ENCODE peak calls at places on chromosomes 7 and 10, in seven cellular contexts. One of them, this sample, is unnamed.

GRCh38 chr10:51716981-51717380 is 17.6 kb upstream of the CSTF2T start:
- DNase-seq in right cardiac atrium: no peak
- DNase-seq in psoas muscle: no peak
- DNase-seq in AG04450: no peak
- DNase-seq in H9: no peak
- DNase-seq in neural progenitor cell: no peak
- DNase-seq in CD4-positive, alpha-beta memory T cell: no peak
- DNase-seq in this sample: no peak

GRCh38 chr10:117656385-117657367 is 114.1 kb downstream of the EMX2 start:
- DNase-seq in H9: no peak
- DNase-seq in CD4-positive, alpha-beta memory T cell: no peak
- DNase-seq in neural progenitor cell: no peak
- DNase-seq in psoas muscle: no peak
- DNase-seq in right cardiac atrium: no peak
- DNase-seq in AG04450: no peak
- DNase-seq in this sample: no peak

GRCh38 chr7:27192546-27193334 is 7.2 kb downstream of the HOXA13 start:
- DNase-seq in AG04450: no peak
- DNase-seq in H9: peak
- DNase-seq in right cardiac atrium: no peak
- DNase-seq in psoas muscle: peak
- DNase-seq in CD4-positive, alpha-beta memory T cell: no peak
- DNase-seq in neural progenitor cell: peak
- DNase-seq in this sample: peak

GRCh38 chr7:130275826-130276291 is 9.2 kb downstream of the CPA2 start:
- DNase-seq in AG04450: no peak
- DNase-seq in right cardiac atrium: no peak
- DNase-seq in CD4-positive, alpha-beta memory T cell: no peak
- DNase-seq in neural progenitor cell: no peak
- DNase-seq in psoas muscle: no peak
- DNase-seq in H9: no peak
- DNase-seq in this sample: no peak

GRCh38 chr10:108848016-108848415 is 1075.3 kb downstream of the XPNPEP1 start:
- DNase-seq in H9: no peak
- DNase-seq in CD4-positive, alpha-beta memory T cell: no peak
- DNase-seq in AG04450: no peak
- DNase-seq in neural progenitor cell: no peak
- DNase-seq in right cardiac atrium: no peak
- DNase-seq in psoas muscle: no peak
- DNase-seq in this sample: no peak

GRCh38 chr7:92925876-92926696 is 89.7 kb upstream of the CDK6 start:
- DNase-seq in neural progenitor cell: peak
- DNase-seq in AG04450: peak
- DNase-seq in psoas muscle: no peak
- DNase-seq in CD4-positive, alpha-beta memory T cell: no peak
- DNase-seq in right cardiac atrium: no peak
- DNase-seq in H9: peak
- DNase-seq in this sample: no peak

GRCh38 chr7:79180533-79180932 is 272.9 kb downstream of the MAGI2 start:
- DNase-seq in neural progenitor cell: no peak
- DNase-seq in H9: no peak
- DNase-seq in AG04450: no peak
- DNase-seq in psoas muscle: no peak
- DNase-seq in right cardiac atrium: no peak
- DNase-seq in CD4-positive, alpha-beta memory T cell: no peak
- DNase-seq in this sample: no peak

GRCh38 chr7:134888141-134888740 is 98.1 kb upstream of the AGBL3 start:
- DNase-seq in CD4-positive, alpha-beta memory T cell: no peak
- DNase-seq in right cardiac atrium: no peak
- DNase-seq in psoas muscle: no peak
- DNase-seq in H9: no peak
- DNase-seq in neural progenitor cell: no peak
- DNase-seq in AG04450: no peak
- DNase-seq in this sample: no peak

GRCh38 chr10:92430103-92430502 is 139.1 kb downstream of the MARCHF5 start:
- DNase-seq in neural progenitor cell: no peak
- DNase-seq in AG04450: no peak
- DNase-seq in H9: no peak
- DNase-seq in CD4-positive, alpha-beta memory T cell: no peak
- DNase-seq in psoas muscle: no peak
- DNase-seq in right cardiac atrium: no peak
- DNase-seq in this sample: no peak

GRCh38 chr10:93412801-93413200 is 69.3 kb downstream of the MYOF start:
- DNase-seq in neural progenitor cell: no peak
- DNase-seq in CD4-positive, alpha-beta memory T cell: no peak
- DNase-seq in H9: no peak
- DNase-seq in AG04450: no peak
- DNase-seq in psoas muscle: no peak
- DNase-seq in right cardiac atrium: no peak
- DNase-seq in this sample: no peak

GRCh38 chr7:158581440-158582088 is 6.1 kb downstream of the PTPRN2 start:
- DNase-seq in psoas muscle: no peak
- DNase-seq in right cardiac atrium: no peak
- DNase-seq in CD4-positive, alpha-beta memory T cell: no peak
- DNase-seq in H9: no peak
- DNase-seq in AG04450: no peak
- DNase-seq in neural progenitor cell: no peak
- DNase-seq in this sample: no peak

GRCh38 chr10:13206546-13207443 is 27.4 kb downstream of the UCMA start:
- DNase-seq in neural progenitor cell: peak
- DNase-seq in CD4-positive, alpha-beta memory T cell: no peak
- DNase-seq in H9: no peak
- DNase-seq in right cardiac atrium: no peak
- DNase-seq in psoas muscle: no peak
- DNase-seq in AG04450: peak
- DNase-seq in this sample: no peak

GRCh38 chr7:105788816-105789349 is 87.5 kb downstream of the ATXN7L1 start:
- DNase-seq in neural progenitor cell: no peak
- DNase-seq in psoas muscle: no peak
- DNase-seq in H9: no peak
- DNase-seq in AG04450: no peak
- DNase-seq in CD4-positive, alpha-beta memory T cell: no peak
- DNase-seq in right cardiac atrium: no peak
- DNase-seq in this sample: no peak

GRCh38 chr7:40133561-40134427 is 628 bp downstream of the MPLKIP start:
- DNase-seq in right cardiac atrium: no peak
- DNase-seq in AG04450: no peak
- DNase-seq in neural progenitor cell: peak
- DNase-seq in H9: no peak
- DNase-seq in psoas muscle: no peak
- DNase-seq in CD4-positive, alpha-beta memory T cell: no peak
- DNase-seq in this sample: no peak

GRCh38 chr7:23802720-23803397 is 92.8 kb downstream of the STK31 start:
- DNase-seq in AG04450: no peak
- DNase-seq in CD4-positive, alpha-beta memory T cell: no peak
- DNase-seq in right cardiac atrium: no peak
- DNase-seq in H9: no peak
- DNase-seq in neural progenitor cell: no peak
- DNase-seq in psoas muscle: no peak
- DNase-seq in this sample: no peak

GRCh38 chr7:73366127-73366526 is 38.2 kb downstream of the FKBP6 start:
- DNase-seq in AG04450: no peak
- DNase-seq in CD4-positive, alpha-beta memory T cell: no peak
- DNase-seq in right cardiac atrium: no peak
- DNase-seq in neural progenitor cell: no peak
- DNase-seq in psoas muscle: no peak
- DNase-seq in H9: no peak
- DNase-seq in this sample: no peak

GRCh38 chr10:33388325-33388724 is 53.9 kb upstream of the NRP1 start:
- DNase-seq in psoas muscle: no peak
- DNase-seq in right cardiac atrium: no peak
- DNase-seq in H9: no peak
- DNase-seq in AG04450: no peak
- DNase-seq in neural progenitor cell: no peak
- DNase-seq in CD4-positive, alpha-beta memory T cell: no peak
- DNase-seq in this sample: no peak

GRCh38 chr7:55441668-55442305 is 76.7 kb downstream of the LANCL2 start:
- DNase-seq in H9: no peak
- DNase-seq in AG04450: peak
- DNase-seq in psoas muscle: no peak
- DNase-seq in neural progenitor cell: no peak
- DNase-seq in CD4-positive, alpha-beta memory T cell: no peak
- DNase-seq in right cardiac atrium: no peak
- DNase-seq in this sample: no peak

GRCh38 chr7:30750574-30751256 is 1.2 kb upstream of the INMT start:
- DNase-seq in psoas muscle: peak
- DNase-seq in AG04450: peak
- DNase-seq in CD4-positive, alpha-beta memory T cell: no peak
- DNase-seq in right cardiac atrium: peak
- DNase-seq in H9: no peak
- DNase-seq in neural progenitor cell: no peak
- DNase-seq in this sample: no peak

GRCh38 chr10:128360783-128361182 is 234.6 kb upstream of the MKI67 start:
- DNase-seq in CD4-positive, alpha-beta memory T cell: no peak
- DNase-seq in H9: no peak
- DNase-seq in neural progenitor cell: no peak
- DNase-seq in right cardiac atrium: no peak
- DNase-seq in psoas muscle: no peak
- DNase-seq in AG04450: no peak
- DNase-seq in this sample: no peak

GRCh38 chr10:44383749-44384600 is 922 bp downstream of the CXCL12 start:
- DNase-seq in AG04450: no peak
- DNase-seq in right cardiac atrium: peak
- DNase-seq in psoas muscle: peak
- DNase-seq in H9: peak
- DNase-seq in CD4-positive, alpha-beta memory T cell: no peak
- DNase-seq in neural progenitor cell: peak
- DNase-seq in this sample: peak

DNA sequence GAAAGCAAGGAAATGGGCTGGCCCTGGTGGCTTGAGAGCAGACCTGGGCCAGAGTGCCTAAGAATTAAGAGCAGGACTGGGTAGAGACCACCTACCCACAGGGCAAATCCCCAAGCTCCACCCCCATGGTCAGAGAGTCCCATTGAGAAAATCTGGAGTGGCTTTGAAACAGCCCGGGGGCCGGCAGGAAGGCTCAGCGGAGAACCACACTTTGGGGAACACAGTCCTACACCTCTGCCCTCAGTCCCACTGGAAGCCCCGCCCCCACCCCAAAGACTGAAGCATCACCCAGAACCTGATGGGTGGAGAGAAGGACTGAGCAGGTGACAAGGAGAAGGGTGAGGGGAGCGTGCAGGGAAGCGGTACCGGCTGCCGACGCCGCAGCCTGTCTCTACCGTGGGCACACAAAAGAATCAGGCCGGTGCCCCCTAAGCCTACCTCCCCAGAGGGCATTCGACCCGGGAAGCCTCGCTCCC is 3.6 kb downstream of the SMARCD3 start:
- DNase-seq in right cardiac atrium: no peak
- DNase-seq in psoas muscle: peak
- DNase-seq in CD4-positive, alpha-beta memory T cell: no peak
- DNase-seq in H9: peak
- DNase-seq in neural progenitor cell: peak
- DNase-seq in AG04450: no peak
- DNase-seq in this sample: no peak
- H3K27ac ChIP-seq in right cardiac atrium: no peak
- H3K27ac ChIP-seq in psoas muscle: peak
- H3K27ac ChIP-seq in CD4-positive, alpha-beta memory T cell: no peak
- H3K27ac ChIP-seq in H9: no peak
- H3K27ac ChIP-seq in neural progenitor cell: no peak
- H3K27ac ChIP-seq in AG04450: no peak
- H3K27ac ChIP-seq in this sample: no peak

GRCh38 chr10:30550967-30551815 is 78.4 kb downstream of the LYZL2 start:
- DNase-seq in right cardiac atrium: no peak
- DNase-seq in neural progenitor cell: no peak
- DNase-seq in CD4-positive, alpha-beta memory T cell: no peak
- DNase-seq in psoas muscle: no peak
- DNase-seq in AG04450: no peak
- DNase-seq in H9: no peak
- DNase-seq in this sample: no peak

GRCh38 chr10:30553625-30554442 is 75.7 kb downstream of the LYZL2 start:
- DNase-seq in H9: peak
- DNase-seq in neural progenitor cell: peak
- DNase-seq in psoas muscle: peak
- DNase-seq in right cardiac atrium: peak
- DNase-seq in CD4-positive, alpha-beta memory T cell: no peak
- DNase-seq in AG04450: no peak
- DNase-seq in this sample: peak

GRCh38 chr10:30554443-30554831 is 75.1 kb downstream of the LYZL2 start:
- DNase-seq in H9: no peak
- DNase-seq in CD4-positive, alpha-beta memory T cell: no peak
- DNase-seq in right cardiac atrium: no peak
- DNase-seq in AG04450: no peak
- DNase-seq in psoas muscle: no peak
- DNase-seq in neural progenitor cell: no peak
- DNase-seq in this sample: no peak

GRCh38 chr10:30555465-30555864 is 74.1 kb downstream of the LYZL2 start:
- DNase-seq in CD4-positive, alpha-beta memory T cell: no peak
- DNase-seq in right cardiac atrium: no peak
- DNase-seq in AG04450: no peak
- DNase-seq in H9: no peak
- DNase-seq in psoas muscle: no peak
- DNase-seq in neural progenitor cell: no peak
- DNase-seq in this sample: no peak

DNA sequence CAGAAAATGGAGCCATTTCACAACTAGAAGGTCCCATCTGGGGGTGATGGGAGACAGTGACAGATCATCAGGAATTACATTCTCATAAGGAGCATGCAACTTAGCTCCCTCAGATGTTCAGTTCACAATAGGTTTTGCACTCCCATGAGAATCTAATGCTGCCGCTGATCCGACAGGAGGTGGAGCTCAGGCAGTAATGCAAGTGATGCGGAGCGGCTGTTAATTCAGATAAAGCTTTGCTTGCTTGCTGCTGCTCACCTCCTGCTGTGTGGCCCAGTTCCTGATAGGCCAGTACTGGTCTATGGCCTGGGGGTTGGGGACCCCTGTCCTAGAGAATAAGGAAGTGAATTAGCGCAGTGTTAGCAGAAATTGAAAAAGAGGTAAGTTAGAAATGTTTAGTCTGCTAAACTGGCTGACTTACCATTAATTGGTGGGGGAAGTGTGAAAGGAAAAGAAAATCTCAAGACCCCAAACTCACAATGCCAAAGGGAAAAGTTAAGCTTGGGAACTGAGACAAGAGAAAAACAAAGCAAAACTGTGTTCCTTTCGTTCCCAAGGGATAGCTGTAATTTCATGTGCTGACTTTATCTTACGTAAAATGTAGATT is 76.4 kb downstream of the LYZL2 start:
- DNase-seq in CD4-positive, alpha-beta memory T cell: no peak
- DNase-seq in AG04450: no peak
- DNase-seq in neural progenitor cell: peak
- DNase-seq in psoas muscle: no peak
- DNase-seq in H9: peak
- DNase-seq in right cardiac atrium: no peak
- DNase-seq in this sample: no peak
- H3K27ac ChIP-seq in CD4-positive, alpha-beta memory T cell: no peak
- H3K27ac ChIP-seq in AG04450: no peak
- H3K27ac ChIP-seq in neural progenitor cell: no peak
- H3K27ac ChIP-seq in psoas muscle: peak
- H3K27ac ChIP-seq in H9: peak
- H3K27ac ChIP-seq in right cardiac atrium: peak
- H3K27ac ChIP-seq in this sample: peak

GRCh38 chr7:16817536-16817935 is 12.7 kb upstream of the AGR2 start:
- DNase-seq in psoas muscle: no peak
- DNase-seq in AG04450: no peak
- DNase-seq in CD4-positive, alpha-beta memory T cell: no peak
- DNase-seq in right cardiac atrium: no peak
- DNase-seq in neural progenitor cell: no peak
- DNase-seq in H9: no peak
- DNase-seq in this sample: no peak
- H3K27ac ChIP-seq in psoas muscle: no peak
- H3K27ac ChIP-seq in AG04450: no peak
- H3K27ac ChIP-seq in CD4-positive, alpha-beta memory T cell: no peak
- H3K27ac ChIP-seq in right cardiac atrium: no peak
- H3K27ac ChIP-seq in neural progenitor cell: no peak
- H3K27ac ChIP-seq in H9: no peak
- H3K27ac ChIP-seq in this sample: no peak

GRCh38 chr10:119272736-119273135 is 65.4 kb downstream of the GRK5 start:
- DNase-seq in neural progenitor cell: no peak
- DNase-seq in H9: no peak
- DNase-seq in CD4-positive, alpha-beta memory T cell: no peak
- DNase-seq in psoas muscle: no peak
- DNase-seq in right cardiac atrium: no peak
- DNase-seq in AG04450: no peak
- DNase-seq in this sample: no peak
- H3K27ac ChIP-seq in neural progenitor cell: no peak
- H3K27ac ChIP-seq in H9: no peak
- H3K27ac ChIP-seq in CD4-positive, alpha-beta memory T cell: no peak
- H3K27ac ChIP-seq in psoas muscle: peak
- H3K27ac ChIP-seq in right cardiac atrium: peak
- H3K27ac ChIP-seq in AG04450: no peak
- H3K27ac ChIP-seq in this sample: no peak